ENCODE peak calls at places on chromosome 19, in five cellular contexts. A is GM12878, M is K562, B is H1, L is HCT116. Z is an unnamed sample. For H3K36me3, the result is how much of the 10 kb centered on the place peaks cover.

GRCh38 chr19:29303035-29303706 is 90.2 kb upstream of the UQCRFS1 start:
- DNase-seq in A (no peak), M (no peak), B (no peak), L (no peak), Z (no peak)

GRCh38 chr19:51887522-51888498 is at the start of gene ZNF577:
- DNase-seq in A (no peak), M (no peak), B (peak), L (no peak), Z (peak)

GRCh38 chr19:50531171-50531612 is 17.5 kb upstream of the ASPDH start:
- DNase-seq in A (no peak), M (no peak), B (no peak), L (no peak), Z (no peak)

GRCh38 chr19:53659292-53659691 is 27.5 kb downstream of the DPRX start:
- DNase-seq in A (no peak), M (peak), B (peak), L (no peak), Z (no peak)

GRCh38 chr19:41944336-41944735 is 14.8 kb downstream of the RABAC1 start:
- DNase-seq in A (no peak), M (no peak), B (no peak), L (no peak), Z (no peak)

GRCh38 chr19:51440846-51441409 is 17.3 kb downstream of the SIGLEC8 start:
- DNase-seq in A (no peak), M (peak), B (no peak), L (no peak), Z (no peak)

GRCh38 chr19:40613669-40614594 is 12.8 kb downstream of the LTBP4 start:
- DNase-seq in A (peak), M (peak), B (no peak), L (peak), Z (peak)

GRCh38 chr19:33064778-33065550 is at the start of gene RHPN2:
- DNase-seq in A (no peak), M (peak), B (no peak), L (peak), Z (no peak)

GRCh38 chr19:12788682-12789097 is 2.6 kb upstream of the JUNB start:
- DNase-seq in A (peak), M (no peak), B (no peak), L (no peak), Z (no peak)

GRCh38 chr19:6861683-6862286 is 25.6 kb upstream of the ADGRE1 start:
- DNase-seq in A (no peak), M (no peak), B (no peak), L (no peak), Z (no peak)

GRCh38 chr19:10602330-10603083 is 15.4 kb upstream of the AP1M2 start:
- DNase-seq in A (no peak), M (peak), B (no peak), L (peak), Z (peak)

GRCh38 chr19:7337380-7338194 is 11.2 kb upstream of the ARHGEF18 start:
- DNase-seq in A (peak), M (no peak), B (no peak), L (no peak), Z (no peak)

GRCh38 chr19:50026550-50026906 is 723 bp downstream of the ZNF473 start:
- DNase-seq in A (no peak), M (no peak), B (no peak), L (no peak), Z (no peak)

GRCh38 chr19:19510432-19510831 is 4.9 kb downstream of the TSSK6 start:
- DNase-seq in A (no peak), M (no peak), B (no peak), L (no peak), Z (no peak)

GRCh38 chr19:35264281-35265125 is 4.3 kb upstream of the USF2 start:
- DNase-seq in A (no peak), M (no peak), B (no peak), L (no peak), Z (no peak)

GRCh38 chr19:4291200-4291732 is 10.9 kb downstream of the TMIGD2 start:
- DNase-seq in A (no peak), M (no peak), B (no peak), L (no peak), Z (no peak)

GRCh38 chr19:4284176-4284958 is 5.3 kb downstream of the SHD start:
- DNase-seq in A (no peak), M (peak), B (peak), L (peak), Z (no peak)

GRCh38 chr19:4284974-4285373 is 5.9 kb downstream of the SHD start:
- DNase-seq in A (no peak), M (no peak), B (no peak), L (no peak), Z (no peak)

GRCh38 chr19:4292515-4292914 is 9.7 kb downstream of the TMIGD2 start:
- DNase-seq in A (no peak), M (no peak), B (no peak), L (no peak), Z (no peak)

GRCh38 chr19:4288091-4288777 is 9.2 kb downstream of the SHD start:
- DNase-seq in A (no peak), M (peak), B (no peak), L (peak), Z (no peak)
- TF ChIP-seq YY1 in A (no peak), M (no peak), B (no peak), L (no peak), Z (no peak)

DNA sequence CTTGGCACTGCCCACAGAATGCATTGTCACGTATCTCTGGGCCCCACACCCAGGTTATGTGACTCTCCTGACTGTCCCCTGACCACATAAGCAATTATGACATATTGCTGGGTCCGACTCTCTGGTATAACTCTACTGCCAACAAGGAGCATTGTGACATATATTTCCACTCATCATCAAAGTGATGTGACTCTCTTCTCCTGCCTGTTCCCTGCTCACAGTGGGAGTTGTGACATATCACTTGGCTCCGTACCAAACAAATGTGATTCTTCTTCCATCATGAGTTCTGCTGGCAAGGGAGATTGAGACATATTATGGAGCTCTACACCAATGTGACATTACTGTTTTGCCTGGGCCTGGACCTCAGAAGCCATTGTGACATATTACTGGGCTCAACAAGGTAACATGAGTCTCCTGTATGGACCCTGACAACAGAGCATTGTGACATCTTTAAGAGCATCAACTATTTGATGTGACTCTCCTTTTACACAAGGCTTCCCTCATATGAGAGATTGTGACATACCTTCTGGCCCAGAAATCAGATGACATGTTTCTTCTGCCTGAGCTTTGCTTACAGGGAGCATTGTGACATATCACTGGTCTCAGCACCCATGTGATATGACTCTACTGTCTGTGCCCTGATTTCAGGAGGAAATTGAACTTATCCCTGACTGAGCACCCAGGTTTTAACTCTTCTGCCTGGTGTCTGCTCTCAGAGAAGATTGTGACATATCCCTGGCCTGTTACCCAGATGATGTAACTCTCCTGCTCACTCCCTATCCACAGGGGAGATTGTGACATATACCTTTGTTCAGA is 15.7 kb upstream of the ZNF681 start:
- DNase-seq in A (no peak), M (no peak), B (no peak), L (no peak), Z (no peak)
- H3K36me3 ChIP-seq in A (under half), M (half or more), B (under half), L (under half), Z (under half)

GRCh38 chr19:44892932-44893331 is 1.9 kb downstream of the TOMM40 start:
- DNase-seq in A (no peak), M (no peak), B (no peak), L (no peak), Z (no peak)

GRCh38 chr19:44890366-44891015 is 563 bp upstream of the TOMM40 start:
- DNase-seq in A (peak), M (peak), B (peak), L (peak), Z (peak)

GRCh38 chr19:44894946-44895345 is 3.9 kb downstream of the TOMM40 start:
- DNase-seq in A (no peak), M (no peak), B (no peak), L (no peak), Z (no peak)

GRCh38 chr19:44891016-44891882 is at the start of gene TOMM40:
- DNase-seq in A (no peak), M (no peak), B (no peak), L (no peak), Z (peak)

DNA sequence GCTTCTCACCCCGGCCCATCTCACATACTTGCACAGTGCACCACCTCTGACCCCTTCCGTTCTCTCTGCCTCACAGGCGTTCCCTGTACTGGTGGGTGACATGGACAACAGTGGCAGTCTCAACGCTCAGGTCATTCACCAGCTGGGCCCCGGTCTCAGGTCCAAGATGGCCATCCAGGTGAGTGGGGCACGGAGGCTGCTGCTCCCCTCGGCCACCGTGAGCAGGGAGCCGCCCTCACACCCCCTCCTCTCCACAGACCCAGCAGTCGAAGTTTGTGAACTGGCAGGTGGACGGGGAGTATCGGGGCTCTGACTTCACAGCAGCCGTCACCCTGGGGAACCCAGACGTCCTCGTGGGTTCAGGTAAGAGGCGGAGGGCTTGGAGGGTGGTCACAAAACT is 2.6 kb downstream of the TOMM40 start:
- DNase-seq in A (no peak), M (no peak), B (no peak), L (no peak), Z (no peak)
- TF ChIP-seq ZNF274 in A (no peak), M (no peak), B (no peak), L (no peak), Z (no peak)

GRCh38 chr19:18274776-18275356 is 614 bp upstream of the IQCN start:
- DNase-seq in A (no peak), M (peak), B (no peak), L (no peak), Z (no peak)

GRCh38 chr19:18270304-18270703 is 3.9 kb downstream of the IQCN start:
- DNase-seq in A (no peak), M (no peak), B (no peak), L (no peak), Z (no peak)

GRCh38 chr19:18271433-18271841 is 2.8 kb downstream of the IQCN start:
- DNase-seq in A (no peak), M (no peak), B (no peak), L (no peak), Z (no peak)

GRCh38 chr19:18274303-18274775 is at the start of gene IQCN:
- DNase-seq in A (no peak), M (no peak), B (no peak), L (no peak), Z (no peak)

DNA sequence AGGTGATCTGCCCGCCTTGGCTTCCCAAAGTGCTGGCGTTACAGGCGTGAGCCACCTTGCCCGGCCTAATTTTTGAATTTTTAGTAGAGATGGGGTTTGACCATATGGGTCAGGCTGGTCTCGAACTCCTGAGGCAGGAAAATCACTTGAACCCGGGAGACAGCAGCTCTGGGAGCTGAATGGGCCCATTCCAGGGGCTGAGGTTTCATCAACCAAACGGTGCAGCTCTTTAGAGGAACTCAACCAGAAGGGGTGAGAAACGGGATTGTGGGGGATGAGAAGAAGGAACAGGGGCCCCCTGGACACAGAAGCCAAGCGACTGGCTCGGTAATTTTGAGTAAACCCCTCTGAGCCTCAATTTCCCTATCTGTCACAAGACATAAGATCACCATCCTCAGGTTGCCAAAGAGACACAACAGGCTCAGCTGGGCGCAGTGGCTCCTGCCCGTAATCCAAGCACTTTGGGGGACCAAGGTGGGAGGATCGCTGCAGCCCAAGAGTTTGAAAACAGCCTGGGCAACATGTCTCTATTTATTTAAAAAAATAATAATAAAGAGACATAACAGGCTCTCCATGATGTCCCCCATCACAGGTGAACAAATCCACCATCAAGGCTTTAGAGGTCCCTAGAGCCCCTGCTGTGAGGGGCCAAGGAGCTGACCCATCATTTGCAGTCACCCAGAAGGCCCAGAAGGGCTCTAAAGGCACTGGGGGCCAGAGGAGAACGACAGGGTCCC is 518 bp downstream of the IQCN start:
- DNase-seq in A (no peak), M (no peak), B (no peak), L (no peak), Z (no peak)
- TF ChIP-seq YY1 in A (no peak), M (no peak), B (no peak), L (no peak), Z (no peak)